ENCODE peak calls at places on chromosomes 12 and 14, in seven cellular contexts. One of them, this sample, is unnamed.

GRCh38 chr12:67269632-67270578 is 747 bp downstream of the CAND1 start:
- DNase-seq in PC-3: peak; percentile 33
- DNase-seq in cardiac muscle cell: peak; percentile 33
- DNase-seq in IMR-90: no peak
- DNase-seq in A549: peak; percentile 18
- DNase-seq in pancreas: peak; percentile 45
- DNase-seq in CD8-positive, alpha-beta memory T cell: peak; percentile 75
- DNase-seq in this sample: peak; percentile 77

GRCh38 chr12:19080918-19081317 is 48.6 kb upstream of the PLEKHA5 start:
- DNase-seq in cardiac muscle cell: no peak
- DNase-seq in A549: no peak
- DNase-seq in PC-3: no peak
- DNase-seq in CD8-positive, alpha-beta memory T cell: no peak
- DNase-seq in pancreas: no peak
- DNase-seq in IMR-90: no peak
- DNase-seq in this sample: no peak

GRCh38 chr12:30795660-30796507 is 41.1 kb upstream of the CAPRIN2 start:
- DNase-seq in IMR-90: peak; percentile 80
- DNase-seq in pancreas: peak; percentile 12
- DNase-seq in cardiac muscle cell: peak; percentile 86
- DNase-seq in A549: peak; percentile 77
- DNase-seq in CD8-positive, alpha-beta memory T cell: peak; percentile 64
- DNase-seq in PC-3: peak; percentile 77
- DNase-seq in this sample: no peak

GRCh38 chr12:83161451-83161850 is 474.7 kb downstream of the TMTC2 start:
- DNase-seq in cardiac muscle cell: no peak
- DNase-seq in A549: no peak
- DNase-seq in CD8-positive, alpha-beta memory T cell: no peak
- DNase-seq in PC-3: peak; percentile 84
- DNase-seq in pancreas: no peak
- DNase-seq in IMR-90: peak; percentile 4
- DNase-seq in this sample: no peak

GRCh38 chr12:102095677-102096263 is 24.1 kb downstream of the NUP37 start:
- DNase-seq in CD8-positive, alpha-beta memory T cell: no peak
- DNase-seq in PC-3: peak; percentile 51
- DNase-seq in cardiac muscle cell: peak; percentile 66
- DNase-seq in pancreas: no peak
- DNase-seq in IMR-90: peak; percentile 61
- DNase-seq in A549: peak; percentile 6
- DNase-seq in this sample: peak; percentile 69

GRCh38 chr12:123253606-123254459 is 17.8 kb downstream of the CDK2AP1 start:
- DNase-seq in pancreas: no peak
- DNase-seq in CD8-positive, alpha-beta memory T cell: no peak
- DNase-seq in A549: no peak
- DNase-seq in PC-3: no peak
- DNase-seq in cardiac muscle cell: no peak
- DNase-seq in IMR-90: no peak
- DNase-seq in this sample: no peak

GRCh38 chr12:32947203-32947795 is 50.7 kb upstream of the PKP2 start:
- DNase-seq in CD8-positive, alpha-beta memory T cell: no peak
- DNase-seq in cardiac muscle cell: peak; percentile 34
- DNase-seq in PC-3: peak; percentile 72
- DNase-seq in IMR-90: no peak
- DNase-seq in pancreas: no peak
- DNase-seq in A549: peak; percentile 7
- DNase-seq in this sample: peak; percentile 64

GRCh38 chr12:46523863-46524770 is 151.5 kb upstream of the SLC38A2 start:
- DNase-seq in PC-3: peak; percentile 97
- DNase-seq in CD8-positive, alpha-beta memory T cell: no peak
- DNase-seq in A549: peak; percentile 76
- DNase-seq in IMR-90: peak; percentile 100
- DNase-seq in cardiac muscle cell: peak; percentile 74
- DNase-seq in pancreas: no peak
- DNase-seq in this sample: no peak

GRCh38 chr12:124011435-124012124 is 38.6 kb downstream of the ZNF664 start:
- DNase-seq in PC-3: no peak
- DNase-seq in pancreas: no peak
- DNase-seq in CD8-positive, alpha-beta memory T cell: no peak
- DNase-seq in cardiac muscle cell: no peak
- DNase-seq in IMR-90: no peak
- DNase-seq in A549: no peak
- DNase-seq in this sample: no peak

GRCh38 chr12:26239508-26240328 is 44.3 kb downstream of the SSPN start:
- DNase-seq in cardiac muscle cell: peak; percentile 99
- DNase-seq in CD8-positive, alpha-beta memory T cell: no peak
- DNase-seq in PC-3: peak; percentile 99
- DNase-seq in A549: no peak
- DNase-seq in pancreas: peak; percentile 27
- DNase-seq in IMR-90: peak; percentile 79
- DNase-seq in this sample: no peak

GRCh38 chr14:35221462-35221861 is 70.7 kb upstream of the PSMA6 start:
- DNase-seq in IMR-90: peak; percentile 16
- DNase-seq in cardiac muscle cell: no peak
- DNase-seq in CD8-positive, alpha-beta memory T cell: no peak
- DNase-seq in PC-3: no peak
- DNase-seq in A549: no peak
- DNase-seq in pancreas: no peak
- DNase-seq in this sample: no peak

GRCh38 chr12:91944637-91945036 is 201.0 kb downstream of the BTG1 start:
- DNase-seq in cardiac muscle cell: no peak
- DNase-seq in IMR-90: no peak
- DNase-seq in CD8-positive, alpha-beta memory T cell: no peak
- DNase-seq in A549: no peak
- DNase-seq in pancreas: no peak
- DNase-seq in PC-3: no peak
- DNase-seq in this sample: no peak

GRCh38 chr12:113333877-113334785 is 778 bp downstream of the SLC8B1 start:
- DNase-seq in PC-3: peak; percentile 35
- DNase-seq in CD8-positive, alpha-beta memory T cell: no peak
- DNase-seq in cardiac muscle cell: no peak
- DNase-seq in A549: no peak
- DNase-seq in pancreas: peak; percentile 21
- DNase-seq in IMR-90: no peak
- DNase-seq in this sample: peak; percentile 41

GRCh38 chr12:25020621-25021243 is 71.8 kb upstream of the BCAT1 start:
- DNase-seq in cardiac muscle cell: no peak
- DNase-seq in PC-3: no peak
- DNase-seq in IMR-90: no peak
- DNase-seq in pancreas: no peak
- DNase-seq in CD8-positive, alpha-beta memory T cell: no peak
- DNase-seq in A549: no peak
- DNase-seq in this sample: peak; percentile 95

GRCh38 chr12:45310627-45310968 is 94.7 kb downstream of the ANO6 start:
- DNase-seq in pancreas: no peak
- DNase-seq in CD8-positive, alpha-beta memory T cell: no peak
- DNase-seq in A549: no peak
- DNase-seq in cardiac muscle cell: no peak
- DNase-seq in PC-3: no peak
- DNase-seq in IMR-90: no peak
- DNase-seq in this sample: no peak

GRCh38 chr14:99212199-99212598 is 59.8 kb downstream of the BCL11B start:
- DNase-seq in CD8-positive, alpha-beta memory T cell: no peak
- DNase-seq in cardiac muscle cell: no peak
- DNase-seq in pancreas: no peak
- DNase-seq in IMR-90: no peak
- DNase-seq in A549: no peak
- DNase-seq in PC-3: no peak
- DNase-seq in this sample: no peak

GRCh38 chr12:67720383-67720856 is 71.9 kb downstream of the DYRK2 start:
- DNase-seq in PC-3: peak; percentile 78
- DNase-seq in IMR-90: peak; percentile 76
- DNase-seq in pancreas: no peak
- DNase-seq in A549: no peak
- DNase-seq in CD8-positive, alpha-beta memory T cell: no peak
- DNase-seq in cardiac muscle cell: peak; percentile 38
- DNase-seq in this sample: no peak

GRCh38 chr12:92363295-92364146 is 217.9 kb upstream of the BTG1 start:
- DNase-seq in A549: no peak
- DNase-seq in CD8-positive, alpha-beta memory T cell: peak; percentile 68
- DNase-seq in IMR-90: peak; percentile 4
- DNase-seq in PC-3: no peak
- DNase-seq in cardiac muscle cell: peak; percentile 48
- DNase-seq in pancreas: no peak
- DNase-seq in this sample: peak; percentile 61

GRCh38 chr12:2613674-2614073 is 181.1 kb upstream of the FKBP4 start:
- DNase-seq in A549: peak; percentile 22
- DNase-seq in CD8-positive, alpha-beta memory T cell: no peak
- DNase-seq in cardiac muscle cell: peak; percentile 93
- DNase-seq in pancreas: no peak
- DNase-seq in IMR-90: peak; percentile 99
- DNase-seq in PC-3: peak; percentile 72
- DNase-seq in this sample: no peak

GRCh38 chr12:49028666-49029275 is 10.2 kb upstream of the PRKAG1 start:
- DNase-seq in PC-3: no peak
- DNase-seq in pancreas: no peak
- DNase-seq in A549: no peak
- DNase-seq in CD8-positive, alpha-beta memory T cell: peak; percentile 23
- DNase-seq in cardiac muscle cell: no peak
- DNase-seq in IMR-90: no peak
- DNase-seq in this sample: no peak

DNA sequence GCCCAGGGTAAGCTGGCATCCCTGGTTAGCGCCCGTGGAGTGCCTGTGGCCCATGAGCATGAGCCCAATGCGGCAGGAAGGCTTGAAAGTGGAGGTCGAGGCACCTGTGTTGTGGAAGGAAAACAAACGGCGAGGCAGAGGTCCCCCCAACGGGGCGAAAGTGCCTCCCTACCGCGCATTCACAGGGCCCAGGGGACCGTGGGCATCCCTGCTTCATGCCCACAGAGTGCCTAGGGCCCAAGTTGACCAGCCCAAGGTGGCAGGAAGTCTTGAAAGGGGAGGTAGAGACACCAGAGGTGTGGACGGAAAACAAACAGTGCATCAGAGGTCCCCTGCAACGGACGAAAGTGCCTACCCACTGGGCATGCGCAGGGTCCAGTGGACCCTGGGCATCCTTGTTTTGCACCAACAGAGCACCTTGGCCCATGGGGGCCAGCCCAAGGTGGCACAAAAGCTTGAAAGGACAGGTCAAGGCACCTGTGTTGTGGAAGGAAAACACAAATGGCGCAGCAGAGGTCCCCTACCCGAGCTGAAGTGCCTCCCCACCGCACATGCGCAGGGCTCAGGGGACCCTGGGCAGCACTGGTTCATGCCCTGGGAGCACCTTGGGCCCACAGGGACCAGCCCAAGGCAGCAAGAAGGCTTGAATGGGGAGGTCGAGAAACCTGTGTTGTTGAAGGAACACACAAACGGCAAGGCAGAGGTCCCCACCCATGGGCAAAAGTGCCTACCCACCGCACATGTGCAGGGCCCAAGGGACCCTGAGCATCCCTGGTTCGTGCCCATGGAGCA is 377.5 kb downstream of the ALG10 start:
- DNase-seq in pancreas: no peak
- DNase-seq in cardiac muscle cell: no peak
- DNase-seq in A549: no peak
- DNase-seq in IMR-90: no peak
- DNase-seq in CD8-positive, alpha-beta memory T cell: peak; percentile 27
- DNase-seq in PC-3: no peak
- DNase-seq in this sample: no peak
- H3K9me3 ChIP-seq in pancreas: no peaks in the 10 kb centered on the region
- H3K9me3 ChIP-seq in cardiac muscle cell: no peaks in the 10 kb centered on the region
- H3K9me3 ChIP-seq in A549: no peaks in the 10 kb centered on the region
- H3K9me3 ChIP-seq in IMR-90: peaks cover 76% of the 10 kb centered on the region
- H3K9me3 ChIP-seq in CD8-positive, alpha-beta memory T cell: no peaks in the 10 kb centered on the region
- H3K9me3 ChIP-seq in PC-3: no peaks in the 10 kb centered on the region
- H3K9me3 ChIP-seq in this sample: peaks cover 21% of the 10 kb centered on the region

GRCh38 chr12:42102720-42103119 is 42.0 kb downstream of the GXYLT1 start:
- DNase-seq in cardiac muscle cell: no peak
- DNase-seq in CD8-positive, alpha-beta memory T cell: no peak
- DNase-seq in PC-3: no peak
- DNase-seq in A549: no peak
- DNase-seq in IMR-90: no peak
- DNase-seq in pancreas: no peak
- DNase-seq in this sample: no peak

GRCh38 chr12:42109031-42109430 is 35.6 kb downstream of the GXYLT1 start:
- DNase-seq in pancreas: no peak
- DNase-seq in cardiac muscle cell: no peak
- DNase-seq in IMR-90: no peak
- DNase-seq in PC-3: no peak
- DNase-seq in CD8-positive, alpha-beta memory T cell: no peak
- DNase-seq in A549: no peak
- DNase-seq in this sample: no peak

GRCh38 chr12:42103155-42103554 is 41.5 kb downstream of the GXYLT1 start:
- DNase-seq in PC-3: no peak
- DNase-seq in cardiac muscle cell: no peak
- DNase-seq in A549: no peak
- DNase-seq in CD8-positive, alpha-beta memory T cell: no peak
- DNase-seq in pancreas: no peak
- DNase-seq in IMR-90: no peak
- DNase-seq in this sample: no peak

GRCh38 chr12:42104087-42104486 is 40.6 kb downstream of the GXYLT1 start:
- DNase-seq in pancreas: no peak
- DNase-seq in CD8-positive, alpha-beta memory T cell: no peak
- DNase-seq in cardiac muscle cell: no peak
- DNase-seq in PC-3: no peak
- DNase-seq in IMR-90: no peak
- DNase-seq in A549: no peak
- DNase-seq in this sample: peak; percentile 47

GRCh38 chr12:42104784-42105183 is 39.9 kb downstream of the GXYLT1 start:
- DNase-seq in PC-3: no peak
- DNase-seq in IMR-90: no peak
- DNase-seq in CD8-positive, alpha-beta memory T cell: no peak
- DNase-seq in A549: no peak
- DNase-seq in pancreas: no peak
- DNase-seq in cardiac muscle cell: no peak
- DNase-seq in this sample: no peak
- H3K4me3 ChIP-seq in PC-3: no peak overlapping the region
- H3K4me3 ChIP-seq in IMR-90: no peak overlapping the region
- H3K4me3 ChIP-seq in CD8-positive, alpha-beta memory T cell: no peak overlapping the region
- H3K4me3 ChIP-seq in A549: no peak overlapping the region
- H3K4me3 ChIP-seq in pancreas: no peak overlapping the region
- H3K4me3 ChIP-seq in cardiac muscle cell: no peak overlapping the region
- H3K4me3 ChIP-seq in this sample: no peak overlapping the region

GRCh38 chr14:20195911-20196310 is 5.2 kb downstream of the OR11G2 start:
- DNase-seq in A549: no peak
- DNase-seq in cardiac muscle cell: no peak
- DNase-seq in pancreas: no peak
- DNase-seq in IMR-90: no peak
- DNase-seq in PC-3: peak; percentile 17
- DNase-seq in CD8-positive, alpha-beta memory T cell: no peak
- DNase-seq in this sample: peak; percentile 56

GRCh38 chr14:20197459-20197858 is 6.8 kb downstream of the OR11G2 start:
- DNase-seq in pancreas: no peak
- DNase-seq in cardiac muscle cell: no peak
- DNase-seq in IMR-90: no peak
- DNase-seq in CD8-positive, alpha-beta memory T cell: no peak
- DNase-seq in A549: no peak
- DNase-seq in PC-3: no peak
- DNase-seq in this sample: no peak

GRCh38 chr14:20194101-20194500 is 3.4 kb downstream of the OR11G2 start:
- DNase-seq in CD8-positive, alpha-beta memory T cell: no peak
- DNase-seq in cardiac muscle cell: no peak
- DNase-seq in PC-3: no peak
- DNase-seq in A549: no peak
- DNase-seq in pancreas: no peak
- DNase-seq in IMR-90: no peak
- DNase-seq in this sample: no peak

GRCh38 chr14:20198991-20199390 is 8.3 kb downstream of the OR11G2 start:
- DNase-seq in cardiac muscle cell: no peak
- DNase-seq in pancreas: no peak
- DNase-seq in PC-3: no peak
- DNase-seq in IMR-90: no peak
- DNase-seq in A549: no peak
- DNase-seq in CD8-positive, alpha-beta memory T cell: no peak
- DNase-seq in this sample: no peak
- H3K9me3 ChIP-seq in cardiac muscle cell: no peaks in the 10 kb centered on the region
- H3K9me3 ChIP-seq in pancreas: no peaks in the 10 kb centered on the region
- H3K9me3 ChIP-seq in PC-3: no peaks in the 10 kb centered on the region
- H3K9me3 ChIP-seq in IMR-90: peaks cover 7% of the 10 kb centered on the region
- H3K9me3 ChIP-seq in A549: no peaks in the 10 kb centered on the region
- H3K9me3 ChIP-seq in CD8-positive, alpha-beta memory T cell: no peaks in the 10 kb centered on the region
- H3K9me3 ChIP-seq in this sample: no peaks in the 10 kb centered on the region

GRCh38 chr14:88388741-88389282 is 3.4 kb downstream of the SPATA7 start:
- DNase-seq in CD8-positive, alpha-beta memory T cell: no peak
- DNase-seq in pancreas: no peak
- DNase-seq in PC-3: peak; percentile 21
- DNase-seq in cardiac muscle cell: no peak
- DNase-seq in IMR-90: no peak
- DNase-seq in A549: no peak
- DNase-seq in this sample: no peak
- H3K4me3 ChIP-seq in CD8-positive, alpha-beta memory T cell: no peak overlapping the region
- H3K4me3 ChIP-seq in pancreas: no peak overlapping the region
- H3K4me3 ChIP-seq in PC-3: no peak overlapping the region
- H3K4me3 ChIP-seq in cardiac muscle cell: no peak overlapping the region
- H3K4me3 ChIP-seq in IMR-90: no peak overlapping the region
- H3K4me3 ChIP-seq in A549: no peak overlapping the region
- H3K4me3 ChIP-seq in this sample: no peak overlapping the region